ENCODE peak calls at places on chromosomes 5 and 9, in six cellular contexts. T is HuH-7.5; R is SJSA1; E is stimulated activated naive CD8-positive, alpha-beta T cell treated with anti-CD3 and anti-CD28 coated beads, Interleukin-15, amount 100 ng/mL, for 72 hours; J is fibroblast of pulmonary artery; H is heart right ventricle. O is an unnamed sample.
A peak's percentile ranks its signal among the peaks of the same experiment; 100 is the strongest.

GRCh38 chr5:150402901-150403342 is 9.8 kb downstream of the CD74 start:
- DNase-seq in H (no peak), R (no peak), T (no peak), E (no peak), J (no peak), O (no peak)

GRCh38 chr9:114366334-114367128 is 21.3 kb downstream of the AKNA start:
- DNase-seq in T (no peak), E (peak; percentile 75), H (no peak), R (peak; percentile 81), J (peak; percentile 88), O (no peak)

GRCh38 chr5:77168884-77169254 is 41.6 kb upstream of the PDE8B start:
- DNase-seq in H (no peak), E (no peak), T (no peak), J (peak; percentile 12), R (peak; percentile 29), O (no peak)

GRCh38 chr5:133918316-133918715 is 50.1 kb downstream of the C5orf15 start:
- DNase-seq in J (no peak), H (no peak), R (no peak), T (no peak), E (no peak), O (no peak)

GRCh38 chr5:91038180-91038808 is 344.8 kb downstream of the ARRDC3 start:
- DNase-seq in J (no peak), T (no peak), H (no peak), E (no peak), R (no peak), O (no peak)

GRCh38 chr5:36655171-36655570 is 48.8 kb downstream of the SLC1A3 start:
- DNase-seq in J (no peak), R (no peak), T (no peak), H (peak; percentile 17), E (no peak), O (no peak)

GRCh38 chr5:115423541-115423940 is 121.0 kb downstream of the FEM1C start:
- DNase-seq in H (peak; percentile 86), E (no peak), R (peak; percentile 81), T (no peak), J (no peak), O (no peak)

GRCh38 chr5:179858241-179858585 is 404 bp downstream of the MRNIP start:
- DNase-seq in T (peak; percentile 67), H (no peak), R (no peak), J (peak; percentile 14), E (no peak), O (peak; percentile 61)

GRCh38 chr9:33450747-33451146 is 3.4 kb upstream of the AQP3 start:
- DNase-seq in J (no peak), E (no peak), R (no peak), H (no peak), T (no peak), O (no peak)

GRCh38 chr5:14109041-14109747 is 33.9 kb upstream of the TRIO start:
- DNase-seq in R (no peak), E (peak; percentile 19), T (no peak), H (no peak), J (peak; percentile 10), O (no peak)

O was measured in SW 1271.